ENCODE peak calls at places on chromosomes 11 and 22, in seven cellular contexts. N is fibroblast of mammary gland, H is WTC11, D is cardiac fibroblast, V is fibroblast of lung, K is heart left ventricle, J is GM06990. L is an unnamed sample.

GRCh38 chr22:42584364-42584940 is 30.2 kb downstream of the POLDIP3 start:
- DNase-seq in N (no peak), H (no peak), D (no peak), V (no peak), K (no peak), J (no peak), L (no peak)

GRCh38 chr11:69170704-69171103 is 15.0 kb downstream of the SMIM38 start:
- DNase-seq in N (no peak), H (no peak), D (no peak), V (no peak), K (no peak), J (no peak), L (no peak)

GRCh38 chr11:69209936-69210659 is 54.4 kb downstream of the SMIM38 start:
- DNase-seq in N (no peak), H (peak), D (no peak), V (no peak), K (peak), J (no peak), L (peak)

GRCh38 chr22:41290262-41291221 is 4.6 kb upstream of the RANGAP1 start:
- DNase-seq in N (peak), H (peak), D (peak), V (peak), K (no peak), J (no peak), L (no peak)

GRCh38 chr22:44823396-44823795 is 71.0 kb downstream of the ARHGAP8 start:
- DNase-seq in N (no peak), H (no peak), D (no peak), V (no peak), K (no peak), J (no peak), L (no peak)

GRCh38 chr22:30910358-30910757 is 58.2 kb downstream of the MORC2 start:
- DNase-seq in N (no peak), H (no peak), D (no peak), V (no peak), K (no peak), J (no peak), L (no peak)

GRCh38 chr22:24497879-24498278 is 2.7 kb downstream of the UPB1 start:
- DNase-seq in N (no peak), H (no peak), D (no peak), V (no peak), K (no peak), J (no peak), L (no peak)

GRCh38 chr11:59222464-59223065 is 9.8 kb upstream of the MPEG1 start:
- DNase-seq in N (no peak), H (no peak), D (no peak), V (no peak), K (no peak), J (no peak), L (peak)

GRCh38 chr11:12773591-12773990 is 99.4 kb downstream of the TEAD1 start:
- DNase-seq in N (no peak), H (no peak), D (no peak), V (no peak), K (no peak), J (no peak), L (no peak)

GRCh38 chr11:79481795-79482194 is 41.0 kb upstream of the TENM4 start:
- DNase-seq in N (no peak), H (no peak), D (no peak), V (no peak), K (no peak), J (peak), L (no peak)

GRCh38 chr22:22752556-22753477 is 108.4 kb downstream of the GGTLC2 start:
- DNase-seq in N (peak), H (no peak), D (peak), V (peak), K (no peak), J (no peak), L (peak)

GRCh38 chr11:27285761-27286160 is 77.3 kb downstream of the CCDC34 start:
- DNase-seq in N (no peak), H (no peak), D (no peak), V (no peak), K (no peak), J (no peak), L (no peak)

GRCh38 chr11:117145393-117145761 is 1.3 kb downstream of the PAFAH1B2 start:
- DNase-seq in N (peak), H (no peak), D (peak), V (peak), K (no peak), J (no peak), L (peak)

GRCh38 chr11:1029686-1030085 is 6.8 kb downstream of the MUC6 start:
- DNase-seq in N (no peak), H (no peak), D (no peak), V (no peak), K (no peak), J (no peak), L (no peak)

GRCh38 chr11:18802381-18803257 is 11.0 kb upstream of the PTPN5 start:
- DNase-seq in N (peak), H (peak), D (peak), V (peak), K (peak), J (no peak), L (peak)

GRCh38 chr11:22671751-22672150 is 5.3 kb downstream of the GAS2 start:
- DNase-seq in N (peak), H (no peak), D (no peak), V (peak), K (no peak), J (no peak), L (no peak)

GRCh38 chr22:49198705-49199084 is 629.0 kb downstream of the BRD1 start:
- DNase-seq in N (no peak), H (no peak), D (no peak), V (no peak), K (no peak), J (no peak), L (no peak)

GRCh38 chr11:8011981-8012444 is 24.9 kb downstream of the EIF3F start:
- DNase-seq in N (peak), H (no peak), D (peak), V (peak), K (no peak), J (no peak), L (no peak)

GRCh38 chr11:121626507-121626875 is 173.7 kb upstream of the SORL1-AS1 start:
- DNase-seq in N (no peak), H (no peak), D (no peak), V (no peak), K (no peak), J (no peak), L (no peak)

GRCh38 chr11:59212744-59213573 is at the start of gene MPEG1:
- DNase-seq in N (no peak), H (no peak), D (no peak), V (no peak), K (no peak), J (peak), L (peak)

GRCh38 chr11:115215694-115216615 is 288.3 kb downstream of the CADM1 start:
- DNase-seq in N (no peak), H (peak), D (no peak), V (no peak), K (no peak), J (no peak), L (no peak)

GRCh38 chr22:32650553-32651345 is 150.8 kb upstream of the TIMP3 start:
- DNase-seq in N (peak), H (no peak), D (no peak), V (peak), K (no peak), J (no peak), L (no peak)

GRCh38 chr11:2687782-2688191 is 12.0 kb downstream of the KCNQ1OT1 start:
- DNase-seq in N (no peak), H (peak), D (no peak), V (no peak), K (peak), J (no peak), L (no peak)

DNA sequence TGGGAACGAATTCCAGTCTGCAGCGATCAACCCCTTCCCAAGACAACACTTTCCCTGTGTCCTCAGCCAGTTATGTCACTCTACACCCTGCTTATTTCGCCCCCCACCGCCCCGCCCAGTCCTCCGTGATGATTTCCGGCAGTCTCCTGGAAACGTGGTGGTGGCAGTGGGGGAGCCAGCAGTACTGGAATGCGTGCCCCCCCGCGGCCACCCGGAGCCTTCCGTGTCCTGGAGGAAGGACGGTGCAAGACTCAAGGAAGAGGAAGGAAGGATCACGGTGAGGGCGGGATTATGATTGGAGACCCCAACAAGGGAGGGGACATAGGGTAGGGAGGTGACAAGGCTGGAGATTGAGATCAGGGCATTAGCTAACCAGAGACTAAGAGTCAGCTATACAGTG is 4.1 kb downstream of the ROBO3 start:
- DNase-seq in N (no peak), H (no peak), D (no peak), V (no peak), K (no peak), J (no peak), L (no peak)
- TF ChIP-seq CTCF in N (no peak), H (no peak), D (no peak), V (no peak), K (no peak), J (no peak), L (no peak)

DNA sequence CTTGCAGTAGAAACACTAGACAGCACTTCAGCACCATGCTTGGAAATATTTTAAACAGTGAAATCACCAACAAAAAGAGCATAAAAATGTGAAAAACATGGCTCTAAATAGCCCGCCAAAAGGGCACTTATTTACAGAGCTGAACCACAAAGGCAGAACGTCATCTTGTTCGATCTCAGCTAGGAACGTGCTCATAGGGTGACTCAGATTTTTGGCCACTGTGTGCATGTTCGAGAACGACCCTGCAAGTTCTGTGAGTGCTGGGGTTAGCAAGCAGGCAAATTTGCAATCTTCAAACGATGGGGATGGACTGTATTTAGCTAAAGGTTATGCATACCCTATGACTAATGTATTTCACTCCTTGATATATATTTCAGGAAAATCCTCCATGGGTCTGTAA is 30.6 kb downstream of the OR2AT4 start:
- DNase-seq in N (peak), H (no peak), D (no peak), V (peak), K (no peak), J (no peak), L (no peak)
- TF ChIP-seq CTCF in N (no peak), H (no peak), D (no peak), V (no peak), K (no peak), J (no peak), L (no peak)

DNA sequence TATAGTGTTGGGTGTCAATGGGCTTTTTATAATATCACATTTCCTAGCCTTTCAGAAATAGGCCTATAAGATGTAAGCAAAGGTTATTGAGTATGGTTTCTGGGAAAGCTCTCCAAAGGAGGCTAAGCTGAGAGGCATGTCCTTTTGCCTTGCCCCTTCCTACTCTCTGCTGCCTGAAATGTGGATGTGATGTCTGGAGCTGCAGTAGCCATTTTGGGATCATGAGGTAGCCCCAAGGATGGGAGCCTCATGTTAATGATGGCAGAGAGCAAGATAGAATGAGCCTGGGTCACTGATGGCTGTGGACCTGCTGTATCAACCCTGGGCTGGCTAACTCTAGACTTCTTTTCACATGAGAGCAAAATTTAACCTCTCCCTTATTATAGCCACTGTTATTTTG is 29.0 kb downstream of the RPS6KA4 start:
- DNase-seq in N (no peak), H (no peak), D (no peak), V (no peak), K (no peak), J (no peak), L (no peak)
- TF ChIP-seq CTCF in N (no peak), H (no peak), D (no peak), V (no peak), K (no peak), J (no peak), L (no peak)

GRCh38 chr22:38106814-38107578 is 3.5 kb downstream of the BAIAP2L2 start:
- DNase-seq in N (no peak), H (no peak), D (no peak), V (no peak), K (no peak), J (peak), L (no peak)

GRCh38 chr22:38108561-38109319 is 1.7 kb downstream of the BAIAP2L2 start:
- DNase-seq in N (no peak), H (no peak), D (no peak), V (no peak), K (no peak), J (no peak), L (no peak)

GRCh38 chr22:38110008-38110862 is at the start of gene BAIAP2L2:
- DNase-seq in N (no peak), H (no peak), D (no peak), V (no peak), K (no peak), J (no peak), L (no peak)

GRCh38 chr22:38109391-38110000 is 988 bp downstream of the BAIAP2L2 start:
- DNase-seq in N (no peak), H (no peak), D (no peak), V (no peak), K (no peak), J (no peak), L (no peak)

DNA sequence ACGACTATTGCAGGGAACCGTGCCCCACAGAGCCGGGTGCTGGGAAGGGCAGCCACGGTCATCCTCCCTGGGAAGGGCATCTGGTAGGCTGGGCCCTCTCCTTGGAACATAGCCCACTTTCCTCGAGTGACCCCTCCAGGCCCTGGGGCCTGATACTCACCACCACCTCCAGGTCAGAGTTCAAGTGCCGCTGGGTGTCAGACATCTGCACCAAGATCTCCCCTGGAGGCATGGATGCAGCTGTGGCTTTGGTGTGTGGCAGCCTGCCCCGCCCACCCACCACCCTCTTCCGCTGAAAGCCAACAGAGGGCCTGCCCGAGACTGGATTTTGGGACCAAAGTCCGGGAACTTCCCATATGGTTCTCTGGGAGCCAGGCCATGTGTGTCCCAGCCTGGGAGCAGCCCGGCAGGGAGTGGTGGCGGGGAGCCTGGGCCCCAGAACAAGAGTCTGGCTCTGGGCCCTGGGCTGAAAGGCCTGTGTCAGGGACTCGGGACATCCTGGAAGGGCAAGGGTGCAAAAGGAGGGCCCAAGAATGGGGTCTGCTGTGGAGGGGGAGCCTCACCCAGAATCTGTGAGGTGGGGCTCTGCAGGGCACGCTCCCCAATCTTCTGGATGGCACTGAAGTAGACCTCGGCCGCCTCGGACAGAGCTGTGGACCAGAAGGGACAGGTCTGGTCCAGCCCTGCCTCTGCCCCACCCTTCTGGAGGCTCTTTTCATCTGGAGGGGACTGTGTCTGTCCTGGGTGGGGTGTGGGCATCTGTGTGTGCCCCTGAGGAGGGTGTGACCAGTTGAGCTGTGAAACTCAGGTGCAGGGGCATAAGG is 2.6 kb downstream of the BAIAP2L2 start:
- DNase-seq in N (no peak), H (no peak), D (no peak), V (no peak), K (no peak), J (no peak), L (no peak)
- TF ChIP-seq CTCF in N (no peak), H (no peak), D (no peak), V (no peak), K (no peak), J (no peak), L (no peak)

DNA sequence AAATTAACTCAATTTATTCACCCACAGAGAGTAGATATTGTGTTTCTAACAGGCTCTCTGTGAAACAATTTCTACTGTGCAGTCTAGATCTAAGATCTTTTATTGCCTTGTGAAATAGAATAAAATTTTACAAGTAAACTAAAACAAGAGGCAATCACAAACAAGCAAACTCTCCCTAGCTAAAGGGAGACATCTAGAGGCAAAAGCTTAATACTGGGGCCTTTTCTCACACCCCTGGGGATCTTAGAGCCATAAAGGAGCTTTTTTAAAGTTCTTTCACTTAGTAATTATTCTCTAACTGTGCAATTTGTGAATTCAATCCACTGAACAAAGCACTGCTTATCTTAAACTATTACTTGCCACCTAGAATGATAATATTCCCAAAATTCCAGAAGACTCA is 19.7 kb downstream of the ALG9 start:
- DNase-seq in N (peak), H (no peak), D (peak), V (peak), K (no peak), J (no peak), L (no peak)
- TF ChIP-seq CTCF in N (peak), H (no peak), D (peak), V (peak), K (peak), J (peak), L (peak)

DNA sequence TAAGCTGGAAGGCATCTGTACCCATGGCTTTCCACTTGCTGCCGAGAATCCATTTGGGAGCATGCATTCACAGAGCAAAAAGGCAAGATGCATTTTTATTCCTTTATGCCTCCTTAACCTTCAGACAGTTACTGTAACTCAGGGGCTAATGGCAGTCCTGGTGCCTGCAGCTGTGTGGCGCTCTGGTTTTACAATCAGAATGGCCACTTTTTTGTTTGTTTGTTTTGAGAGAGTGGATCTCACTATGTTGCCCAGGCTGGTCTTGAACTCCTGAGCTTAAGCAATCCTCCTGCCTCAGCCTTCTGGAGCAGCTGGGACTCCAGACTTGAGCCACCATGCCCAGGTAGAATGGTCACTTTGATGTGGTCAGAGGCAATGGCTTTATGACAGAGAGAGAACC is 101.8 kb downstream of the NAV2 start:
- DNase-seq in N (no peak), H (peak), D (no peak), V (no peak), K (no peak), J (no peak), L (no peak)
- TF ChIP-seq CTCF in N (no peak), H (no peak), D (no peak), V (no peak), K (no peak), J (no peak), L (no peak)

DNA sequence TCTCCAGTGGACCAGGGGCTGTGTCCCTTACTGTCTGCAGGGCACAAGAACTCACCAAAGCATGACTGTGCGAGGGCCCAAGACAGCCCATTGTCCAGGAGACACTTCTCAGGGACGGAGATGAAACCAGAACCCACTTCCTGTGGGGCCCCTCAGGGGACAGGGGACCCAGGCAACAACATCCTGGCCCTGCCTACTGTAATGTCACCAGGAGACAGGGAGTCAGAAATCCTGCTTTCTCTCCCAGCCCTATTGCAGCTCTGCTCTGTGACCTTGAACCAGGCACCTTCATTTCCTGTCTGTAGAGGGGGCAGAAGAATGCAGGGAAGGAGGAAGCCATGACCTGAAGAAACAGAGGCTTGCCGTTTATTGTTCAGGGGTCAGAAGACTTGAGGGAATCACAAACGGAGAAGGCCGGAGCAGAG is 98.0 kb downstream of the NAT10 start:
- DNase-seq in N (no peak), H (no peak), D (no peak), V (no peak), K (no peak), J (no peak), L (no peak)
- TF ChIP-seq CTCF in N (no peak), H (no peak), D (no peak), V (no peak), K (no peak), J (peak), L (no peak)

GRCh38 chr11:72456651-72457050 is 22.3 kb upstream of the CLPB start:
- DNase-seq in N (no peak), H (no peak), D (no peak), V (no peak), K (no peak), J (no peak), L (no peak)

GRCh38 chr11:72451836-72452376 is 17.6 kb upstream of the CLPB start:
- DNase-seq in N (no peak), H (no peak), D (no peak), V (no peak), K (no peak), J (no peak), L (no peak)

GRCh38 chr11:72460091-72460647 is 25.8 kb upstream of the CLPB start:
- DNase-seq in N (no peak), H (no peak), D (no peak), V (no peak), K (no peak), J (no peak), L (no peak)

GRCh38 chr11:72454791-72455190 is 20.5 kb upstream of the CLPB start:
- DNase-seq in N (no peak), H (peak), D (no peak), V (no peak), K (no peak), J (no peak), L (no peak)
- TF ChIP-seq CTCF in N (peak), H (no peak), D (peak), V (no peak), K (no peak), J (no peak), L (no peak)

GRCh38 chr11:30859709-30860108 is 273.6 kb upstream of the MPPED2 start:
- DNase-seq in N (no peak), H (no peak), D (no peak), V (no peak), K (no peak), J (no peak), L (no peak)

GRCh38 chr11:30860970-30861369 is 274.8 kb upstream of the MPPED2 start:
- DNase-seq in N (no peak), H (peak), D (no peak), V (no peak), K (no peak), J (no peak), L (no peak)

GRCh38 chr11:30863177-30863576 is 277.0 kb upstream of the MPPED2 start:
- DNase-seq in N (no peak), H (no peak), D (no peak), V (no peak), K (no peak), J (no peak), L (no peak)

GRCh38 chr11:30861506-30861905 is 275.4 kb upstream of the MPPED2 start:
- DNase-seq in N (no peak), H (no peak), D (no peak), V (no peak), K (no peak), J (no peak), L (no peak)
- TF ChIP-seq CTCF in N (no peak), H (no peak), D (no peak), V (no peak), K (no peak), J (no peak), L (no peak)